ENCODE peak calls at places on chromosomes 13 and 19, in four cellular contexts. K is A549, P is Calu3, N is suprapubic skin. E is an unnamed sample.

GRCh38 chr13:51607165-51607564 is 22.9 kb downstream of the WDFY2 start:
- DNase-seq in K (no peak), P (no peak), N (no peak), E (no peak)

GRCh38 chr19:41269571-41269970 is 5.4 kb downstream of the HNRNPUL1 start:
- DNase-seq in K (no peak), P (no peak), N (no peak), E (no peak)

GRCh38 chr19:39498262-39499081 is at the start of gene DLL3:
- DNase-seq in K (no peak), P (no peak), N (no peak), E (no peak)

GRCh38 chr19:16649734-16650133 is 10.2 kb downstream of the SMIM7 start:
- DNase-seq in K (no peak), P (no peak), N (no peak), E (no peak)

GRCh38 chr13:50244913-50245574 is 229.8 kb downstream of the KCNRG start:
- DNase-seq in K (peak), P (peak), N (no peak), E (no peak)

GRCh38 chr19:13070425-13071140 is 32.1 kb downstream of the LYL1 start:
- DNase-seq in K (no peak), P (no peak), N (no peak), E (no peak)

GRCh38 chr19:49196527-49197240 is 39.1 kb downstream of the TRPM4 start:
- DNase-seq in K (no peak), P (no peak), N (no peak), E (no peak)

GRCh38 chr13:108193806-108194205 is 21.5 kb downstream of the LIG4 start:
- DNase-seq in K (no peak), P (no peak), N (no peak), E (no peak)

GRCh38 chr13:50686547-50686946 is 156.9 kb downstream of the DLEU7 start:
- DNase-seq in K (no peak), P (no peak), N (no peak), E (no peak)

GRCh38 chr19:32138416-32138815 is 207.0 kb upstream of the ZNF507 start:
- DNase-seq in K (no peak), P (no peak), N (no peak), E (no peak)

GRCh38 chr19:55116232-55117062 is 990 bp downstream of the PPP1R12C start:
- DNase-seq in K (peak), P (peak), N (peak), E (no peak)

GRCh38 chr13:22455036-22455435 is 725.7 kb upstream of the SGCG start:
- DNase-seq in K (no peak), P (no peak), N (no peak), E (no peak)

GRCh38 chr13:84096221-84096620 is 213.9 kb upstream of the SLITRK1 start:
- DNase-seq in K (no peak), P (no peak), N (no peak), E (no peak)

GRCh38 chr13:93244918-93245280 is 18.3 kb downstream of the GPC6 start:
- DNase-seq in K (no peak), P (no peak), N (no peak), E (no peak)

GRCh38 chr19:11984986-11985385 is 20.1 kb downstream of the ZNF763 start:
- DNase-seq in K (no peak), P (no peak), N (no peak), E (no peak)

GRCh38 chr19:12720851-12721655 is 2.7 kb downstream of the TNPO2 start:
- DNase-seq in K (no peak), P (no peak), N (no peak), E (no peak)

GRCh38 chr19:5078179-5078578 is 109.3 kb downstream of the KDM4B start:
- DNase-seq in K (no peak), P (no peak), N (no peak), E (no peak)

GRCh38 chr13:97757807-97758206 is 195.7 kb upstream of the IPO5 start:
- DNase-seq in K (no peak), P (no peak), N (no peak), E (no peak)

GRCh38 chr13:43107780-43108179 is 84.4 kb downstream of the DNAJC15 start:
- DNase-seq in K (no peak), P (no peak), N (no peak), E (no peak)

GRCh38 chr13:84744203-84744602 is 861.9 kb upstream of the SLITRK1 start:
- DNase-seq in K (no peak), P (no peak), N (no peak), E (no peak)

GRCh38 chr19:58554494-58555368 is at the start of gene CHMP2A:
- DNase-seq in K (peak), P (peak), N (peak), E (peak)

GRCh38 chr13:77184455-77184854 is 142.4 kb downstream of the MYCBP2 start:
- DNase-seq in K (no peak), P (no peak), N (no peak), E (no peak)

GRCh38 chr13:31074750-31075149 is 87.0 kb downstream of the HSPH1 start:
- DNase-seq in K (no peak), P (no peak), N (no peak), E (no peak)

GRCh38 chr19:14507704-14508246 is 10.4 kb downstream of the DNAJB1 start:
- DNase-seq in K (no peak), P (peak), N (no peak), E (no peak)

GRCh38 chr13:42422681-42423080 is 150.7 kb downstream of the AKAP11 start:
- DNase-seq in K (no peak), P (no peak), N (no peak), E (no peak)

GRCh38 chr19:15138427-15138826 is 31.2 kb downstream of the SYDE1 start:
- DNase-seq in K (no peak), P (no peak), N (no peak), E (no peak)

GRCh38 chr13:70518081-70518480 is 409.8 kb upstream of the KLHL1 start:
- DNase-seq in K (no peak), P (no peak), N (no peak), E (no peak)

GRCh38 chr19:18057557-18057956 is 29.2 kb downstream of the IL12RB1 start:
- DNase-seq in K (no peak), P (no peak), N (no peak), E (no peak)

GRCh38 chr13:20942938-20943518 is 40.5 kb upstream of the XPO4 start:
- DNase-seq in K (no peak), P (no peak), N (no peak), E (no peak)

GRCh38 chr13:52600666-52601065 is 41.6 kb upstream of the HNRNPA1L2 start:
- DNase-seq in K (no peak), P (no peak), N (no peak), E (no peak)

GRCh38 chr19:4206818-4207484 is 22.4 kb upstream of the EBI3 start:
- DNase-seq in K (peak), P (peak), N (no peak), E (no peak)

GRCh38 chr13:68509734-68510621 is 1279.8 kb upstream of the PCDH9 start:
- DNase-seq in K (no peak), P (no peak), N (no peak), E (no peak)

GRCh38 chr13:97030705-97031452 is 36.6 kb upstream of the OXGR1 start:
- DNase-seq in K (peak), P (no peak), N (no peak), E (no peak)

GRCh38 chr19:5452594-5453565 is 2.3 kb upstream of the ZNRF4 start:
- DNase-seq in K (peak), P (peak), N (no peak), E (no peak)

GRCh38 chr13:40492511-40492910 is 173.9 kb downstream of the FOXO1 start:
- DNase-seq in K (no peak), P (no peak), N (no peak), E (no peak)

GRCh38 chr13:97493471-97493870 is 59.5 kb downstream of the RAP2A start:
- DNase-seq in K (no peak), P (no peak), N (no peak), E (no peak)

GRCh38 chr13:39913928-39914327 is 258.5 kb downstream of the COG6 start:
- DNase-seq in K (no peak), P (no peak), N (no peak), E (no peak)

GRCh38 chr19:38245826-38246498 is 10.2 kb downstream of the PPP1R14A start:
- DNase-seq in K (no peak), P (no peak), N (no peak), E (no peak)

GRCh38 chr19:54164369-54165068 is 5.0 kb upstream of the LENG1 start:
- DNase-seq in K (peak), P (peak), N (no peak), E (no peak)

GRCh38 chr19:36483653-36484052 is 5.7 kb downstream of the ZNF566 start:
- DNase-seq in K (no peak), P (no peak), N (no peak), E (no peak)
- TF ChIP-seq CTCF in K (no peak), P (no peak), N (no peak), E (no peak)

GRCh38 chr13:113187263-113187669 is 21.2 kb downstream of the PCID2 start:
- DNase-seq in K (peak), P (peak), N (peak), E (no peak)
- TF ChIP-seq CTCF in K (no peak), P (no peak), N (no peak), E (peak)

GRCh38 chr19:1465191-1466016 is 13.6 kb downstream of the C19orf25 start:
- DNase-seq in K (no peak), P (no peak), N (no peak), E (no peak)
- TF ChIP-seq CTCF in K (no peak), P (no peak), N (peak), E (peak)

DNA sequence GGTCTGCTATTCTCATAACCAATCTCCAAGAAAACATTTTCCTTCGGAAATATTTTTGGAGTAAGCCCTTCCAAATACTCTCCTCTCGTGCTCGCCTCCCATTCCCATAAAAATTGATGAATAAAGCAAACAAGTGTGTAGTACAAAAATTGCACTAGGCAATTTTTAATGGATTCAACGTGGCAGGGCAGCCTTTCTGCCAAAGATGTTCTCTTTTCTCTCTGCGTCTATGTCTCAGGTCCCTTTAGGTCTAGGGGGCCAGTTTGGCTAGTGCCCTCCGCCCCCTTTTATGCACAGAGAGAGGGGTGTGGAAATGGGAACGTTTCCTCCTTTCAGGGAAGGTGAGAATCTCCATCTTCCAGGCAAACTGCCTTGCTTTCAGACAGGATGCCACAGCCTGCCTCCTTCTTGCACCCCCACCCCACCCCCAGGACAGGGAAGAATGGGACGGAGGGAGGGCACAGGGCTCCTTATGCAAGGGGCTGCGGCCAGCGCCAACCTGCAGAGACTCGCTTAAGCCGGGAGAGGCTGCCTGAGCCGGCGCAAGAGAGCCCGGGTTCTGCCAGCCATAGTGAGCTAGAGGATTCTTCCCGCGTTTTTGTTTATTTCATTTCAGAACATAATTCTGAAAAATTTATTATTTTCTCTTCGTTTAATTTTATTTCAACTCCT is 2.7 kb upstream of the ZIC2 start:
- DNase-seq in K (no peak), P (no peak), N (no peak), E (no peak)
- TF ChIP-seq CTCF in K (no peak), P (no peak), N (no peak), E (no peak)

GRCh38 chr13:26628706-26629105 is 71.2 kb downstream of the WASF3 start:
- DNase-seq in K (no peak), P (peak), N (no peak), E (no peak)

GRCh38 chr13:26624572-26624971 is 67.1 kb downstream of the WASF3 start:
- DNase-seq in K (no peak), P (no peak), N (no peak), E (no peak)

GRCh38 chr13:26629260-26629659 is 71.8 kb downstream of the WASF3 start:
- DNase-seq in K (no peak), P (no peak), N (no peak), E (no peak)
- TF ChIP-seq CTCF in K (no peak), P (no peak), N (no peak), E (no peak)

DNA sequence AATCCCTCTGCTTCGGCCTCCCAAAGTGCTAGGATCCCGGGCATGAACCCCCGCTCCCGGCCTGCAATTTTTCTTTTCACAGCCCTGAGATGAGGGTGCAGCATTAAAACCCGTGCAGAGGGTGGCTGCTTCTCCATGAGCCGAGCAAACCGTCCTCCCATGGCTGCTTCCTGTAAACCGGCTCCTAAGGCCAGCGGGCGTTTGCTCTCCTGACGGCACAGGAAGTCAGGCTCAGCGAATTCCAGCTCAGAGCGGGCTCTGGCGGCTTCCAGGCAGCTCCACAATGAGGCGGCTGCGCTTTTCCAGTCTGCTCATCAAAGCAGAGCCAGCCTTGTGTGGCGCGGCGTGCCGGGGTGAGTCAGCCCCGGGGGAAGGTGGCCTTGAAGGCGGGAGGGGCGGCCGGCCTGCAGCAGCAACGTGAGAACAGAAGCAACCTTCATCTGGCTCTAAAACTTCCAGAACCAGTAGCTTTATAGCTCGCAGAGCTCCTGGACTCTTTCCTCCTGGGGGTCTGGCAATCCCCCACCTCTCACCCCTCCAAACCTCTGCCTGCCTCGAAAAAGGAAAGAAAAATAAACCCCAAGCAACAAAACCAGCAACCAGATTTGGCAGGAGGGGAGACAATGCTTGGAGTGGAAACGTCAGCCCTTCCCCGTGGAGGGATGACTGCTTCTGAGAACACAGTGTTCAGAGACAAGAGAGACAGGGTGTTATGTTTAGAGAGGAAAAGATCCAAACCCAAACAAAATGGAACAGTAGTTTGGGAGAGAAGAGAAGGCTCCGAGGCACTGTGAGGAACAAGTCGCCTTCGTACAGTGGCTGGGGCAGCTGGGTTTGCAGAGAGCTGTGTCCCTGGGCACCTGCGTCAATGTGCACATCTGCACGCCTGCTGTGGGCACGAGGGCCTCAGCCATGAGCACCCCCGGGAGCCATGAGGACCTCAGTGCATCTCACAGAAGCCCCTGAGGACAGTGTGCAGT is 67.8 kb downstream of the GADD45B start:
- DNase-seq in K (peak), P (peak), N (peak), E (peak)
- TF ChIP-seq CTCF in K (no peak), P (no peak), N (no peak), E (peak)

GRCh38 chr19:19737559-19738332 is 4.8 kb upstream of the ZNF14 start:
- DNase-seq in K (no peak), P (no peak), N (no peak), E (no peak)

GRCh38 chr19:19738564-19738963 is 5.7 kb upstream of the ZNF14 start:
- DNase-seq in K (no peak), P (no peak), N (no peak), E (no peak)

DNA sequence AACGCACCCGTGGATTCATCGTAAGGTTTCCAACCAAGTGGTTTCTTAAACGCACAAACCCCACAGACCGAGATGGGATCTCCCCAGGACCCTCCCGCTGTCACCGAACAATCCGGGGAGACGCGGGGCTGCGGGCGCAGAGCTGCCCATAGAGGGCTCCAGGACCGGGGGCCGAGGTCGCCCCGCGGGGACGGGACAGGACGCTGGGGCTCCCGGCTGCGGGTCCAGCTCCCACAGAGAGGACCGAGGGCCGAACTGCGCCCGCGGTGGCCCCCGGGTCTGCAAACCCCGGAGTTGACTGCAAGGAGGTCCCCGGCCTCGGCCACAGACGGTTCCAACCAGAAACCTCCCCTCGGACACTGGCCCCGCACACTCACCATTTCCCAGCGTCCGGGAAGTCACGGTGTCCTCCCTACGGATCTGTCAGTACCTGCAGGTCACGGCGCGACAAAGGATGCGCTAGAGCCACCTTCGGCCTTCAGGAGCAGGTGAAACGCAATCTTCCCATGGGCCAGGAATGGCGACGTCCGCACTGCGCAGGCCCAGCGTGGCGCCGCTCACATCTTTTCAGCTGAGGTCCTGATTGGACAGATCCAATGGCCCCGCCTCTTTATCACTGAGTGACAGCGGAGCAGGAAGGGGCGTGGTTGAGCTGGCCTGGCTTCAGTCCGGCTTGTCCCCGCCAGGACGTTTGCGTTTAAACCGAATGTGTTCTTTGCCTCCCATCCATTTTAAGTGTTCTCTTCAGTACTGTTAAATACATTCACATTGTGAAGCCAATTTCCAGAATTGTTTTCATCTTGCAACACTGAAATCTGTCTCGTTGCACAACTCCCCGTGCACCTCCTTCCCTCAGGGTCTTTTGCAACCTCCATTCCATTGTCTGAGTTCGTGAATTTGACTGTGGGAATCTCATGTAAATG is at the start of gene ZNF14:
- DNase-seq in K (peak), P (peak), N (peak), E (peak)
- TF ChIP-seq CTCF in K (no peak), P (no peak), N (no peak), E (peak)